ENCODE peak calls at places on chromosomes 2 and 18, in four cellular contexts. Y is mucosa of descending colon, Z is testis, W is cardiac fibroblast. S is an unnamed sample.

GRCh38 chr2:158460632-158461297 is 4.0 kb downstream of the PKP4 start:
- DNase-seq in Z (no peak), W (no peak), Y (no peak), S (no peak)

GRCh38 chr2:43931293-43931692 is 64.5 kb downstream of the LRPPRC start:
- DNase-seq in Y (no peak), Z (no peak), W (no peak), S (no peak)

GRCh38 chr2:14632133-14632936 is at the start of gene LRATD1:
- DNase-seq in Y (peak), Z (peak), W (peak), S (peak)

GRCh38 chr18:76823574-76823973 is 1.2 kb downstream of the ZNF236 start:
- DNase-seq in Z (no peak), Y (peak), W (no peak), S (peak)

GRCh38 chr2:632471-632870 is 44.7 kb downstream of the TMEM18 start:
- DNase-seq in Z (no peak), Y (no peak), W (no peak), S (no peak)

GRCh38 chr18:36372902-36373301 is 75.4 kb downstream of the FHOD3 start:
- DNase-seq in Z (no peak), W (peak), Y (no peak), S (no peak)

GRCh38 chr2:168237741-168238140 is 9.7 kb downstream of the STK39 start:
- DNase-seq in Z (no peak), Y (no peak), W (no peak), S (no peak)

GRCh38 chr18:44048846-44049245 is 631.8 kb upstream of the SETBP1 start:
- DNase-seq in Y (no peak), Z (no peak), W (no peak), S (no peak)

GRCh38 chr2:120979921-120980320 is 244.3 kb downstream of the GLI2 start:
- DNase-seq in Y (no peak), W (no peak), Z (no peak), S (no peak)

GRCh38 chr18:54647176-54647575 is 56.1 kb downstream of the DYNAP start:
- DNase-seq in W (peak), Y (peak), Z (no peak), S (peak)

GRCh38 chr18:41721103-41721502 is 233.9 kb upstream of the PIK3C3 start:
- DNase-seq in Z (no peak), Y (no peak), W (no peak), S (no peak)

GRCh38 chr2:227325824-227326195 is 759 bp downstream of the MFF start:
- DNase-seq in W (peak), Z (peak), Y (peak), S (peak)

GRCh38 chr2:47193607-47194006 is 38.5 kb upstream of the STPG4 start:
- DNase-seq in Z (no peak), W (peak), Y (no peak), S (no peak)

DNA sequence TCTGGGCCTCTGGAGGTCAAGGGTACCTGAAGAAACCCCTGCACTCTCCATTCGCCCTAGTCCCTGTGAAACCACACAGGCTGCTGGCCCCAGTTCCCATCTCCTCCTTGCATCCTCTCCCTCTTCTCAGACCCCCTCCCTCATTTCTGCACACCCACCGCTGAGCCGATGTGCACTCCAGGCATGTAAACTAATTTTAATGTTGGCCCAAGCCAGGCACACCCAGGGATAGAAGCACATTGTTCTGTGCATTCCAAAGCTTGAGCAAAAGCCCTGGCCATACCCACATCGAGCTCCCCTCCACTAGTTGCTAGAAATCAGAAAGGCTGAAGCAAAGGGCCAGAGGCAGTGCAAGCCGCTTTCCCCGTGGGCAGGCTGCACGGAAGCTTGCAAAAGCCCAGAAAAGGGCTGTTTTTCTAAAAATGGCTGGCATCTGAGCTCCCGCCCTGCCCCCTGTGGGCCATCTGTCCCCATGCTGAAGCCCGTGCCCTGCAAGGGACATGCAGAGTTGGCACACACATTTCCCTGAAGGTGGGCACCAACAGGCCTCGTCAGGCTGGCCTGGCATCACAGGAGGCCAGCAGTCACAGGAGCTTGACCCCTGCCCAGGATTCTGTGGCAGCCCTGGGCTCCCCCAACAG is 181.6 kb downstream of the SMAD7 start:
- DNase-seq in W (no peak), Z (no peak), Y (no peak), S (no peak)
- TF ChIP-seq CTCF in W (peak), Z (no peak), Y (no peak), S (no peak)

GRCh38 chr2:15721411-15722094 is 129.9 kb downstream of the DDX1 start:
- DNase-seq in Z (no peak), Y (no peak), W (no peak), S (no peak)

GRCh38 chr2:15718103-15718943 is 126.7 kb downstream of the DDX1 start:
- DNase-seq in Z (no peak), W (no peak), Y (no peak), S (no peak)

GRCh38 chr2:15720561-15721307 is 129.1 kb downstream of the DDX1 start:
- DNase-seq in W (no peak), Z (no peak), Y (no peak), S (no peak)

GRCh38 chr2:15718944-15719323 is 127.3 kb downstream of the DDX1 start:
- DNase-seq in Z (no peak), Y (no peak), W (no peak), S (no peak)

GRCh38 chr2:15719566-15720313 is 128.1 kb downstream of the DDX1 start:
- DNase-seq in Z (no peak), Y (no peak), W (no peak), S (no peak)
- H3K4me3 ChIP-seq in Z (no peak), Y (no peak), W (no peak), S (no peak)

DNA sequence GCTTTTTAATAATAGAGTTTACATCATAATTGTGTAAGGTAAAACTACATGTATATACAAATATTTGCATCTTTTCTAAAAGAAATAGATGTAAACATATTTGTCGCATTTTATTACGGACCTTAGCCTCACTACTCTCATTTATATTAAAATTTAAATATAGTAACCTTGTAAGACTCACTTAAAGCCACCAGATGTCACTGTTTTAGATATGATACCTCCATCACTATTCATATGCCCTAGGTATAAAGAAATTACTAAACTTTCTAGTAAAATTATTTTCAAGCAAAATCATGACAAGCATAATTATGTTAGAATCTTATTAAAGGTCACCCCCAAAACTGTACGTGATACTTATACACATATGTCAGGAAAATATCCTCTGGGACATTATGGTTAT is 674.3 kb upstream of the REG3G start:
- DNase-seq in Z (no peak), W (peak), Y (no peak), S (no peak)
- TF ChIP-seq CTCF in Z (no peak), W (no peak), Y (no peak), S (no peak)

DNA sequence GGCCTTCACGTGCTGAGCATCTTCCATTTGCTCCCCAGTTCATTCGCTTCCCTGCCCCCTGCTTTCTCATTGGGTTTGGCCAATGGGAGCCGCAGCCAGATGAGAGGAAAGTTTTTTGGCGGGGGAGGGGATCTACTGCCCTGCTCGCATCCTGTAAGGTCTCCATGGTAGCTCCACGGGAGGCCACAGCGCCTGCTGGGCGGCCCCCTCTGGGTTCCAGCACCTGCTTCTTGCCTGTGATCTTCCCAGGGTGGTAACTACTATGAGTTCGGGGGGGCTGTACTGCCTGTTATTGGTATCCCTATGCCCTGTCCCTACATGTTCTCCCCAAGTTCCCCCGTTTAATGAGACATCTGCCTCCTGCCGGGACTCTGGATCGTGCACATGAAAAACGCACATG is 57.2 kb downstream of the INPP5D start:
- DNase-seq in Z (no peak), W (no peak), Y (no peak), S (no peak)
- H3K4me3 ChIP-seq in Z (no peak), W (no peak), Y (no peak), S (no peak)

GRCh38 chr2:126972272-126972626 is 73.6 kb downstream of the TEX51 start:
- DNase-seq in Y (no peak), Z (no peak), W (no peak), S (no peak)
- TF ChIP-seq CTCF in Y (no peak), Z (no peak), W (no peak), S (peak)

GRCh38 chr2:23386422-23387220 is 1.6 kb downstream of the KLHL29 start:
- DNase-seq in W (peak), Y (peak), Z (peak), S (peak)

GRCh38 chr2:23387221-23387550 is 2.2 kb downstream of the KLHL29 start:
- DNase-seq in Z (no peak), Y (no peak), W (no peak), S (no peak)

GRCh38 chr2:23388292-23388691 is 3.3 kb downstream of the KLHL29 start:
- DNase-seq in W (no peak), Y (no peak), Z (no peak), S (no peak)

GRCh38 chr2:23388756-23389514 is 4.0 kb downstream of the KLHL29 start:
- DNase-seq in Z (no peak), W (no peak), Y (no peak), S (no peak)

GRCh38 chr2:23387849-23388248 is 2.9 kb downstream of the KLHL29 start:
- DNase-seq in Y (no peak), W (no peak), Z (no peak), S (no peak)
- H3K4me3 ChIP-seq in Y (no peak), W (no peak), Z (no peak), S (no peak)

DNA sequence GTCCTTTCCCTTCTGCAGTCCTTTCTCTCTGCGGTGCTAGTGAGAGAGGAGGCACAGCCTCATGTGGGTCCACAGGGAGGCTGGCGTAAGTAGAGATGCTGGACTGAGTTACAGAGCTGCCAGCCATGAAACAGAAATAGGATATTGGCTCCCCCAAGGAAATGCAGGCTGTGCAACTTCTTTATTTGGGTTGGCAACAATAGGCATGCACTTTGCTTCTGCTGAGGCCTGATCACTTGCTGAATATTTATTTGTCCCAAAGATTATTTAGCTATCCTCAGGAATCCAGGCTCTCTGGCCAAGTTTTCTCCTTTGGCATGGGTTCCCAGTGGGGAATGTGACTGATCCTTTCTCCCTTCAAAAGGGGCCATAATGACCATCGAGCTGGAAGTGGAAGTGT is 59.9 kb downstream of the MAPK4 start:
- DNase-seq in Y (no peak), W (no peak), Z (no peak), S (no peak)
- TF ChIP-seq CTCF in Y (no peak), W (no peak), Z (no peak), S (no peak)

DNA sequence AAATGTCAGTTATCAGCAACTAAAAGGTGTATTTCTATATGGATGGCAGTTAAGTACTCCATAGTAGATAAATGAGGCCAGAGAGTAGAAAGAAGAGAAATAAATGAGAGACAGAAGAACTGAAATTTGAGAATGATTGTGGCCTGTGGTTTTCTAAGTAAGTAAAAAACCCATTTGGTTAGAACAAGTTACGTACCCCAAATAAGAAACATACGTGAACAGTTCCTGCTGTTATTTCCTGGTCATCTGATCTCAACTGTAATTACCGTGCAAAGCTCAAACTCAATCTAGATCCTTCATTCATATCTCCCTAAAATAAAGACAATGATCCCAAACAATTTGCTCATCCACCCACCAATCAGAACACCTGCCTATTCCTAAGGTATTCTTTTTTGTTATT is 181.3 kb downstream of the PID1 start:
- DNase-seq in W (no peak), Z (no peak), Y (no peak), S (no peak)
- H3K4me3 ChIP-seq in W (no peak), Z (no peak), Y (no peak), S (no peak)

GRCh38 chr2:40820319-40820718 is 368.4 kb upstream of the SLC8A1 start:
- DNase-seq in Y (no peak), Z (no peak), W (peak), S (no peak)
- TF ChIP-seq CTCF in Y (no peak), Z (no peak), W (peak), S (no peak)

DNA sequence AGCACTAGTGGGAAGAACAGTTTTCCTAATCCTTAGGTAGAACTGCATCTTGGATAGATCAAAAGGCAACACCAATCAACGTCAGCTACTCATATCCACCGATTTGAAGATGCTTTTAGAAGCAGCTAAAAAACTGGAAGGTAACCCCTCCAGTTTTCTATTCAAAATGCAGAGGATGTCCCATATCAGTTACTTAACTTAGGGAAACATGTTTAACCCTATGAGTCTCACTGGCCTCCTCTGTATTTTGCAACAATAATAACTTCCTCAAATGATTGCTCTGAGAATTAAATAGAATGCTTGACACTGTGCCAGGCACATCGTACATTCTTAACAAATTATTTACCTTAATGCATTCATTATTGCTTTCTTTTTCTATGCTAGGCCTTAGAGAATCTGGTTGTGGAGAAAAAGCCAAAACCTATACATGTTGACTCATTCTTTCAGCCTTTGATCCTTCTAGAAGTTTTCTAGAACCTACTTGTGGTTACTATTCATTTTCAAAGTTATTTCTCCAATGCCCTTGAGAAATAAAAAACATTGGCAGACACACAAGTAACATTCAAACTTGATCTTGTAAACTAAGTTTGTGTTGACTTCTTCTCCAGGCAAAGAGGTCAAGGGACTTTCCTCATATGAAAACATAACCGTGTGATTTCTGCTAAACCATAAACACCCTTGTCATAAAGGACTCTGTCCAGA is 4.7 kb downstream of the DOCK10 start:
- DNase-seq in Z (no peak), W (peak), Y (no peak), S (no peak)
- H3K4me3 ChIP-seq in Z (no peak), W (no peak), Y (no peak), S (no peak)